ENCODE peak calls at places on chromosomes 3 and 15, in six cellular contexts. Z, B, S, X, O and M are unnamed samples.

GRCh38 chr15:88166330-88166993 is 90.1 kb downstream of the NTRK3 start:
- DNase-seq in X (no peak), B (no peak), Z (no peak), O (no peak), S (no peak), M (no peak)

GRCh38 chr3:114830652-114831051 is 316.4 kb downstream of the ZBTB20 start:
- DNase-seq in Z (no peak), S (no peak), X (no peak), B (no peak), O (no peak), M (no peak)

GRCh38 chr15:73353734-73354133 is 15.0 kb downstream of the HCN4 start:
- DNase-seq in B (no peak), X (no peak), Z (no peak), S (no peak), O (no peak), M (no peak)

GRCh38 chr3:169781209-169781855 is 8.1 kb downstream of the MYNN start:
- DNase-seq in X (no peak), Z (no peak), B (no peak), O (no peak), S (no peak), M (no peak)

GRCh38 chr3:146682176-146682575 is 77.0 kb upstream of the PLSCR5 start:
- DNase-seq in B (no peak), X (no peak), O (no peak), Z (no peak), S (no peak), M (no peak)

GRCh38 chr3:56131976-56132590 is 336.2 kb downstream of the ERC2 start:
- DNase-seq in X (peak), Z (no peak), O (no peak), S (peak), B (no peak), M (no peak)

GRCh38 chr3:28972921-28973320 is 307.9 kb upstream of the RBMS3 start:
- DNase-seq in B (no peak), Z (no peak), S (no peak), O (no peak), X (no peak), M (no peak)

GRCh38 chr3:171457263-171458055 is 2.7 kb downstream of the TNIK start:
- DNase-seq in B (no peak), X (no peak), Z (peak), O (no peak), S (no peak), M (no peak)

GRCh38 chr3:1164101-1164500 is 71.3 kb downstream of the CNTN6 start:
- DNase-seq in Z (no peak), X (no peak), S (no peak), O (no peak), B (no peak), M (no peak)

GRCh38 chr3:107077391-107077790 is 299.8 kb upstream of the CCDC54 start:
- DNase-seq in O (no peak), S (no peak), Z (no peak), X (no peak), B (no peak), M (no peak)

GRCh38 chr3:108103971-108104797 is 13.4 kb upstream of the CD47 start:
- DNase-seq in S (peak), O (no peak), X (no peak), B (peak), Z (no peak), M (peak)

GRCh38 chr3:191282262-191283215 is 46.7 kb upstream of the CCDC50 start:
- DNase-seq in O (no peak), X (no peak), Z (no peak), S (no peak), B (no peak), M (no peak)

GRCh38 chr15:40939909-40940801 is 11.0 kb downstream of the DLL4 start:
- DNase-seq in S (no peak), Z (no peak), O (no peak), X (no peak), B (no peak), M (no peak)

GRCh38 chr3:46895204-46895660 is 17.7 kb downstream of the PTH1R start:
- DNase-seq in O (peak), S (peak), Z (peak), B (peak), X (peak), M (peak)

GRCh38 chr3:162641317-162641716 is 1144.7 kb downstream of the OTOL1 start:
- DNase-seq in Z (no peak), O (no peak), B (no peak), S (no peak), X (no peak), M (no peak)

GRCh38 chr15:99435138-99435695 is 130.6 kb upstream of the MEF2A start:
- DNase-seq in B (peak), X (peak), Z (peak), S (no peak), O (no peak), M (peak)

GRCh38 chr15:101348643-101349496 is 53.8 kb upstream of the SNRPA1 start:
- DNase-seq in X (no peak), O (no peak), Z (no peak), B (peak), S (no peak), M (no peak)

GRCh38 chr15:34795267-34796081 is at the start of gene ACTC1:
- DNase-seq in S (peak), B (peak), O (no peak), Z (peak), X (peak), M (no peak)

GRCh38 chr3:84318273-84318809 is 640.4 kb upstream of the CADM2 start:
- DNase-seq in B (no peak), Z (no peak), O (no peak), S (no peak), X (no peak), M (no peak)

GRCh38 chr3:3675186-3675585 is 124.0 kb upstream of the LRRN1 start:
- DNase-seq in B (no peak), Z (no peak), X (no peak), O (no peak), S (no peak), M (no peak)

GRCh38 chr3:63912768-63913588 is 795 bp upstream of the SCAANT1 start:
- DNase-seq in Z (no peak), O (peak), S (peak), X (peak), B (peak), M (peak)

GRCh38 chr3:2099028-2099671 is 484 bp downstream of the CNTN4 start:
- DNase-seq in X (no peak), B (no peak), S (no peak), O (no peak), Z (peak), M (peak)

GRCh38 chr15:38320181-38320580 is 67.5 kb downstream of the SPRED1 start:
- DNase-seq in B (no peak), S (no peak), Z (no peak), O (no peak), X (no peak), M (no peak)

GRCh38 chr15:92616621-92617179 is 38.9 kb downstream of the FAM174B start:
- DNase-seq in B (peak), Z (no peak), X (peak), S (peak), O (no peak), M (peak)

GRCh38 chr15:71743861-71744382 is 66.4 kb upstream of the NR2E3 start:
- DNase-seq in B (peak), X (no peak), O (peak), S (peak), Z (no peak), M (peak)

GRCh38 chr3:89216021-89216739 is 108.8 kb downstream of the EPHA3 start:
- DNase-seq in Z (no peak), B (no peak), O (no peak), S (no peak), X (no peak), M (no peak)

GRCh38 chr15:32717290-32718081 is at the start of gene GREM1:
- DNase-seq in S (no peak), Z (peak), B (no peak), O (no peak), X (peak), M (no peak)

GRCh38 chr3:83913381-83913780 is 1045.4 kb upstream of the CADM2 start:
- DNase-seq in B (no peak), S (no peak), X (no peak), Z (no peak), O (no peak), M (no peak)

GRCh38 chr15:80565988-80566387 is 129.1 kb upstream of the ABHD17C start:
- DNase-seq in S (no peak), B (no peak), X (no peak), Z (no peak), O (no peak), M (no peak)
- H3K27ac ChIP-seq in S (no peak), B (no peak), X (no peak), Z (no peak), O (no peak), M (no peak)

DNA sequence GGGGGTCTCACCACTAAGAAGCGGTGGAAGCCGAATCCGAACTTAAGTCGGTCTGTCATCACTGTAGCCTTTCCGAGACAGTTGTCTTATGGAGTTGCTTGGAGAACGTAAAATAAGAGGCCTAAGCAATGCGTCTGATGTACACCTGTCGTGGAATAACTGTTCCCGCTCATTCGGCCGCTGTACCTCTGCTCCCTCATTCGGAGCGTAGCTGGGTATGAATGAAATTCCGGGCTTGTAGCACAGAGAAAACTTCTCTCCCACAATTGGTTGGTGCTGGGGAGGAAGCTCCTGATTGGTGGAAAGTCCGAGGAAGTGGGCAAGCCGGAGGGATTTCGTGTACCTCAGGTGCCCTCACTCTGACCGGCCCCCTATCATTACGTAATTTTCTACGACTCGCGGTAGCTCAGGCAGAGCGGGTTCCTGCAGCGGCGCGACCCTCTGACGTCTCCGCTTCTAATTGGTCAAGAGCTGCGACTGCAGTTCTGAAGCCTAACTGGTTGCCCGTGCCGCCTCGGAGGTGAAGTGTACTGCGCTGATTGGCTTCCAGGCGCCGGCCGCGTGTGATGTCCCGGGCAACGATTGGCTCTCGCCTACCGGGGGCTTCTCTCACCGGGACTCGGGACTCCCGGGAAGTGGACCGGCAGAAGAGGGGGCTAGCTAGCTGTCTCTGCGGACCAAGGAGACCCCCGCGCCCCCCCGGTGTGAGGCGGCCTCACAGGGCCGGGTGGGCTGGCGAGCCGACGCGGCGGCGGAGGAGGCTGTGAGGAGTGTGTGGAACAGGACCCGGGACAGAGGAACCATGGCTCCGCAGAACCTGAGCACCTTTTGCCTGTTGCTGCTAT is at the start of gene DNAJB11:
- DNase-seq in S (peak), B (peak), X (peak), O (peak), Z (peak), M (peak)
- TF ChIP-seq EP300 in S (peak), B (no peak), X (no peak), O (peak), Z (no peak), M (no peak)

GRCh38 chr3:128307029-128307633 is 153.8 kb downstream of the EEFSEC start:
- DNase-seq in X (no peak), S (no peak), O (no peak), B (no peak), Z (no peak), M (no peak)

GRCh38 chr3:128306481-128306880 is 153.2 kb downstream of the EEFSEC start:
- DNase-seq in B (no peak), Z (no peak), O (no peak), X (no peak), S (no peak), M (no peak)

GRCh38 chr3:128310286-128311058 is 156.2 kb downstream of the DNAJB8 start:
- DNase-seq in O (no peak), B (no peak), X (no peak), Z (no peak), S (no peak), M (no peak)

GRCh38 chr3:128309026-128309425 is 155.7 kb downstream of the EEFSEC start:
- DNase-seq in S (no peak), B (no peak), X (no peak), O (no peak), Z (no peak), M (no peak)

GRCh38 chr3:128307781-128308469 is 154.6 kb downstream of the EEFSEC start:
- DNase-seq in O (no peak), Z (no peak), S (no peak), X (no peak), B (no peak), M (no peak)
- H3K27ac ChIP-seq in O (no peak), Z (no peak), S (no peak), X (no peak), B (no peak), M (no peak)

GRCh38 chr3:79767953-79768282 is at the start of gene ROBO1:
- DNase-seq in O (no peak), S (no peak), X (no peak), B (no peak), Z (no peak), M (no peak)
- TF ChIP-seq EP300 in O (no peak), S (no peak), X (no peak), B (no peak), Z (no peak), M (no peak)

GRCh38 chr3:145175626-145176025 is 985.4 kb downstream of the PLOD2 start:
- DNase-seq in S (no peak), X (no peak), O (no peak), Z (no peak), B (no peak), M (no peak)
- H3K27ac ChIP-seq in S (no peak), X (no peak), O (no peak), Z (no peak), B (no peak), M (no peak)

GRCh38 chr3:152391671-152392070 is 122.9 kb downstream of the MBNL1 start:
- DNase-seq in O (no peak), X (no peak), S (no peak), B (no peak), Z (no peak), M (no peak)
- TF ChIP-seq EP300 in O (no peak), X (no peak), S (no peak), B (no peak), Z (no peak), M (no peak)